ENCODE peak calls at places on chromosomes 13 and 19, in seven cellular contexts. V is uterus; A is heart right ventricle; X is pancreas; F is aorta; U is left ventricle myocardium inferior; R is CD8-positive, alpha-beta memory T cell. N is an unnamed sample.

GRCh38 chr19:5826531-5827341 is 12.8 kb downstream of the FUT6 start:
- DNase-seq in R (no peak), V (no peak), A (peak), U (peak), F (no peak), X (peak), N (no peak)

GRCh38 chr13:33743438-33744368 is 74.2 kb upstream of the RFC3 start:
- DNase-seq in V (no peak), X (no peak), A (no peak), F (no peak), U (no peak), R (no peak), N (no peak)

GRCh38 chr19:2554856-2555255 is 78.9 kb downstream of the GADD45B start:
- DNase-seq in X (no peak), F (peak), V (no peak), U (peak), A (no peak), R (no peak), N (no peak)

GRCh38 chr19:29387586-29387985 is 138.2 kb upstream of the VSTM2B start:
- DNase-seq in R (no peak), U (no peak), X (no peak), A (no peak), V (no peak), F (peak), N (no peak)

GRCh38 chr19:3586707-3587346 is 1.5 kb downstream of the GIPC3 start:
- DNase-seq in A (no peak), R (no peak), V (no peak), X (peak), U (no peak), F (no peak), N (no peak)

GRCh38 chr13:99421758-99422555 is 79.3 kb upstream of the TM9SF2 start:
- DNase-seq in U (no peak), A (no peak), F (no peak), R (no peak), X (no peak), V (no peak), N (no peak)

GRCh38 chr19:42095142-42095813 is 19.3 kb downstream of the ZNF574 start:
- DNase-seq in X (no peak), R (no peak), U (no peak), A (no peak), V (no peak), F (no peak), N (no peak)

GRCh38 chr13:113933901-113934300 is 40.0 kb downstream of the C13orf46 start:
- DNase-seq in X (no peak), V (peak), A (no peak), U (peak), R (no peak), F (peak), N (no peak)

DNA sequence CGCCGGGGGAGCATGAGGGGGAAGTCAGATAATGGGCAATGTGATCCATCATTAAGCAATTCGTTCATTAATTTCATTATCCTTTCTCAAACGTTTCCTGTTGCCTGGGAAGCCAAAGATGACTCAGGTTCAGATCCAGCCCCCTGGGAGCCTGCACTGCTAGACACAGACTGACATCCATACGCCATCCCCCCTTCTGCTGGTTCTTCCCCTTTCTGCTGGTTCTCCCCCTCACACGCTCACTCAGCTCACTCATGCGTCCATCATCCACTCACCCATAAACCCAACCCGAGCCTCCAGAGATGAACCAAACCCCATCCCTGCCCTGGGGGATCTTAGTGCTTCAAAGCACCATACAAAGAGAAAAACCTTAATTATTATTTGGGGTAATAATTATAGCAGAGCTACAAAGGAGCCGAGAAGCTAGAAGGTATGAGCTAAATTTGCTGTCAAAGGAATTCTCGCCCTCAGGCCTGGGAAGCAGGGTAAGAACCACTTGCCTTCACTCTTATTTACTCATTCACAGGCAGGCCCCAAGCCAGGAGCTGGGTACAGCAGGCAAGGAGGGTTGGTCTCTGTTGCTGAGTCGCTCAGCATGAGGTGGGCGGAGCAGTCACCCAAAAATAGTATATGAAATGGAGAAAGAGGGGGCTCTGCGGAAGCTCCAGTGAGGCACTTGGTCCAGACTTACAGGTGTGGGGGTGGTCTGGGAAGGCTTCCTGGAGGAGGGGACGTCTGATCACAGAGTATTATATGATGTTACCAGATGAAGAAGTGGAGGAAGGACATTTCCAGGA is 7.0 kb upstream of the ZNF444 start:
- DNase-seq in A (no peak), F (no peak), R (no peak), X (no peak), V (no peak), U (no peak), N (no peak)
- H3K27ac ChIP-seq in A (no peak), F (no peak), R (no peak), X (no peak), V (no peak), U (no peak), N (peak)

GRCh38 chr19:17390665-17391370 is 3.2 kb downstream of the CCDC194 start:
- DNase-seq in X (peak), R (peak), A (peak), V (peak), U (peak), F (peak), N (peak)
- H3K27ac ChIP-seq in X (no peak), R (no peak), A (no peak), V (peak), U (peak), F (no peak), N (no peak)

GRCh38 chr13:98156259-98156658 is 13.4 kb downstream of the FARP1 start:
- DNase-seq in V (no peak), X (no peak), U (no peak), F (no peak), A (no peak), R (no peak), N (no peak)
- H3K27ac ChIP-seq in V (no peak), X (no peak), U (no peak), F (no peak), A (no peak), R (no peak), N (no peak)

GRCh38 chr19:56814656-56815055 is 25.9 kb downstream of the PEG3 start:
- DNase-seq in V (no peak), F (no peak), X (no peak), R (no peak), U (no peak), A (no peak), N (no peak)
- H3K27ac ChIP-seq in V (no peak), F (no peak), X (no peak), R (no peak), U (no peak), A (no peak), N (no peak)

N was measured in caudate nucleus.